ENCODE peak calls at places on chromosomes 1 and 21, in six cellular contexts. T is K562, Q is A549, S is GM12878, W is HepG2, R is upper lobe of left lung. O is an unnamed sample. For H3K4me1, the result is how much of the 10 kb centered on the place peaks cover.

GRCh38 chr1:42085596-42085995 is 67.6 kb upstream of the GUCA2B start:
- ATAC-seq in T (no peak), Q (no peak), S (no peak), W (no peak), R (peak), O (no peak)

GRCh38 chr1:168907781-168908180 is 178.8 kb upstream of the DPT start:
- ATAC-seq in T (no peak), Q (no peak), S (no peak), W (no peak), R (no peak), O (no peak)

GRCh38 chr1:107139833-107140702 is 771 bp upstream of the NTNG1 start:
- ATAC-seq in T (no peak), Q (peak), S (peak), W (peak), R (peak), O (peak)

GRCh38 chr1:55558515-55558914 is 343.4 kb upstream of the USP24 start:
- ATAC-seq in T (no peak), Q (no peak), S (no peak), W (no peak), R (no peak), O (no peak)

GRCh38 chr21:27171704-27172103 is 204.8 kb upstream of the ADAMTS5 start:
- ATAC-seq in T (no peak), Q (no peak), S (no peak), W (no peak), R (peak), O (peak)

GRCh38 chr1:106675558-106675957 is 380.9 kb upstream of the PRMT6 start:
- ATAC-seq in T (no peak), Q (no peak), S (no peak), W (no peak), R (no peak), O (no peak)

GRCh38 chr1:89918794-89919155 is 76.1 kb upstream of the ZNF326 start:
- ATAC-seq in T (peak), Q (no peak), S (no peak), W (no peak), R (no peak), O (no peak)

GRCh38 chr1:117030271-117030877 is 28.8 kb downstream of the CD101 start:
- ATAC-seq in T (no peak), Q (no peak), S (no peak), W (no peak), R (no peak), O (no peak)

GRCh38 chr1:1758059-1758621 is 20.1 kb downstream of the NADK start:
- ATAC-seq in T (no peak), Q (no peak), S (no peak), W (no peak), R (no peak), O (no peak)

GRCh38 chr1:60035925-60036324 is 37.6 kb downstream of the C1orf87 start:
- ATAC-seq in T (no peak), Q (no peak), S (no peak), W (peak), R (no peak), O (no peak)

GRCh38 chr1:86429830-86430229 is 5.9 kb downstream of the CLCA2 start:
- ATAC-seq in T (peak), Q (peak), S (no peak), W (no peak), R (peak), O (peak)

GRCh38 chr1:211476200-211476849 is 15.6 kb downstream of the RD3 start:
- ATAC-seq in T (peak), Q (peak), S (peak), W (peak), R (peak), O (peak)

GRCh38 chr21:31446206-31446900 is 102.3 kb upstream of the TIAM1 start:
- ATAC-seq in T (no peak), Q (no peak), S (peak), W (no peak), R (no peak), O (no peak)

GRCh38 chr1:23836037-23836436 is 10.8 kb upstream of the HMGCL start:
- ATAC-seq in T (no peak), Q (no peak), S (no peak), W (no peak), R (no peak), O (no peak)

GRCh38 chr1:25563330-25564215 is 20.2 kb downstream of the LDLRAP1 start:
- ATAC-seq in T (no peak), Q (no peak), S (no peak), W (no peak), R (no peak), O (no peak)

GRCh38 chr1:41935226-41935625 is 16.5 kb upstream of the HIVEP3 start:
- ATAC-seq in T (no peak), Q (no peak), S (peak), W (no peak), R (no peak), O (no peak)

GRCh38 chr1:2466270-2466665 is 9.8 kb upstream of the PLCH2 start:
- ATAC-seq in T (no peak), Q (no peak), S (no peak), W (no peak), R (no peak), O (no peak)

GRCh38 chr1:218568962-218569530 is 223.9 kb downstream of the TGFB2 start:
- ATAC-seq in T (no peak), Q (no peak), S (no peak), W (no peak), R (peak), O (peak)

GRCh38 chr1:171984262-171984661 is 143.0 kb downstream of the DNM3 start:
- ATAC-seq in T (no peak), Q (no peak), S (no peak), W (peak), R (peak), O (no peak)

GRCh38 chr1:201535046-201535777 is 3.7 kb upstream of the NAV1 start:
- ATAC-seq in T (no peak), Q (no peak), S (no peak), W (no peak), R (no peak), O (no peak)
- TF ChIP-seq EP300 in T (no peak), Q (no peak), S (no peak), W (no peak), R (no peak), O (no peak)

GRCh38 chr1:100622966-100623762 is 85.2 kb downstream of the GPR88 start:
- ATAC-seq in T (no peak), Q (peak), S (no peak), W (no peak), R (peak), O (peak)
- H3K4me1 ChIP-seq in T (under half), Q (half or more), S (under half), W (under half), R (under half), O (under half)

GRCh38 chr1:82405333-82405732 is 604.6 kb downstream of the ADGRL2 start:
- ATAC-seq in T (no peak), Q (no peak), S (no peak), W (no peak), R (no peak), O (no peak)
- TF ChIP-seq EP300 in T (no peak), Q (no peak), S (no peak), W (no peak), R (no peak), O (no peak)

DNA sequence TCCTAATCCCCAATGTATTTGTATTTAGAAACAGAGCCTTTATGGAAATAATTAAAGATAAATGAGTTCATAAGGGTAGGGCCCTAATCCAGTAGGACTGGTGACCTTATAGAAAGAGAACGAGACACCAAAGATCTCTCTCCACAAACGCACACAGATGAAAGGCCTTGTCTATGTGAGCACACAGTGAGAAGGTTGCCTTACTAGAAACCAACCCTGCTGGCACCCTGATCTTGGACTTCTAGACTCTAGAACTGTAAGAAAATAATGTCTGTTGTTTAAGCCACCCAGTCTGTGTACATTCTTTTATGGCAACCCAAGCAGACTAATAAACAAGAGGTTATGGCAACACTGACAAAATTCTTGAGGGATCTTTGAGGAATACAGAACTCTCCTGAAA is 44.8 kb upstream of the PRDX6 start:
- ATAC-seq in T (no peak), Q (no peak), S (no peak), W (no peak), R (no peak), O (no peak)
- H3K4me1 ChIP-seq in T (half or more), Q (under half), S (under half), W (under half), R (under half), O (under half)

DNA sequence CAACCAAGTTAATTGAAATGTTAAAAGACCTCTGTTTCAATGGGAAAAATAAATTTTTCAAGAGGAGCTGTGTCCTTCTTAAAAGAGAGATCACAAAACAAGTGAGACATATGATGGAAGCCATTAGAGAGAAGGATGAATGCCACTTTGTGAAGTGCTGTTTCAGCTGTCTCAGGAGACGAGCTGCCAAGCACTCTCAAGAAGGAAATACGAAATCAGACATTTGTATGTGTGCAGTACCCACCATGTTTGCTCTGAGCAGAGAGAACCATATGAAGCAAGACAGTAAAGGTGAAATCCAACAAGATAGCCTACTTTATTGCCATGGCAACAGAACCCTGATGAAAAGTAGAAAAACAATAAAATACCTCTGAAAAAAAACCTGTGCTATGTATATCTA is 168.1 kb downstream of the AMY1C start:
- ATAC-seq in T (no peak), Q (no peak), S (no peak), W (no peak), R (no peak), O (no peak)
- TF ChIP-seq EP300 in T (no peak), Q (no peak), S (no peak), W (no peak), R (no peak), O (no peak)

GRCh38 chr1:39255212-39255611 is 50.7 kb downstream of the MACF1 start:
- ATAC-seq in T (no peak), Q (no peak), S (no peak), W (no peak), R (no peak), O (no peak)
- H3K4me1 ChIP-seq in T (under half), Q (under half), S (under half), W (under half), R (under half), O (under half)

GRCh38 chr1:160724445-160725242 is 13.0 kb upstream of the CD48 start:
- ATAC-seq in T (no peak), Q (peak), S (peak), W (no peak), R (no peak), O (no peak)
- TF ChIP-seq EP300 in T (no peak), Q (no peak), S (no peak), W (no peak), R (no peak), O (no peak)

GRCh38 chr1:10664251-10664650 is 132.2 kb downstream of the CASZ1 start:
- ATAC-seq in T (no peak), Q (peak), S (no peak), W (no peak), R (no peak), O (peak)

GRCh38 chr1:10668241-10668761 is 128.1 kb downstream of the CASZ1 start:
- ATAC-seq in T (no peak), Q (no peak), S (no peak), W (peak), R (no peak), O (no peak)

GRCh38 chr1:10667815-10668214 is 128.6 kb downstream of the CASZ1 start:
- ATAC-seq in T (no peak), Q (no peak), S (no peak), W (peak), R (no peak), O (no peak)

GRCh38 chr1:10665226-10665625 is 131.2 kb downstream of the CASZ1 start:
- ATAC-seq in T (no peak), Q (no peak), S (no peak), W (no peak), R (no peak), O (no peak)

DNA sequence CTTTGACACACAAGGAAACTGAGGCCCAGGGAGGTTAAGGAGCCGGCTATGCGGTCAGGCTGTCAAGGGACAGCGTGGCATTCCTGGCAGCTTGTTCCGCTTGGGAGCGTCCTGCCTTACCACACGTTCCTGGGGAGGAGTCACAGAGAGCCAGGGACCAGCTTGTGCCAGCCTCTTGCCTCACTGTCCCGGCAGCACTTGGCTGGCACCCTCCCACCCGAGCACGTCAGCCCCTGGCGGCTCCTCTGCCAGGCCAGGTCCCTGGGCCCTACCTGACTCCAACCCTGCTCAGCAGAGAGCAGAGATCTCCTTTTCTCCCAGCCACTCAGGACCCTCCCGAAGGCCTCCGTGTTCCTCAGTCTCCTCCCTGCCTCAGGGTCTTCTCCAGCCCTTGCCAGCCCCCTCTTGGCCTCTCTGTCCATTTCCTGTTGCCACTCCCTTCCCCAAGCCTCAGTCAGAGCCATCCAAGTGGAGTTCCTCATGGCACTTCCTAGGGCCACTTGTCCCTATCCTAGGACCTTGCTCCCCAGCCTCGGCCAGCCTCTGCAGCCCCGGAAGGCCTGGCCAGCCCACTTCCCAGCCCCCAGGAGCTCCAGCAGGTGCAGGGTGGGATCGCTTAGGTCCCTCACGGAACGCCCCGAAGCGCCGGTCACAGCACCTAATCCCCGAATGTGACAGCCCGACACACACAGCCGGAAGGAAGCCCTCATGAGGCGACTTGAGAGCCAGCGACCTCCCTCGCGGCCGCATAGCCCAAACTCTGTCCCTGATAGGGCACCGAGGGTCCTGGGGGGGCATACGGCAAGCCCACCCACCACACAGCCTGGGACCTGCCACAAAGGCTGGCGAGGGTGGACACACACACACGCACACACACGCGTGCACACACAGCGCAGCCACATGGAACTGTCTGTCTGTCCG is 130.3 kb downstream of the CASZ1 start:
- ATAC-seq in T (no peak), Q (no peak), S (no peak), W (no peak), R (peak), O (peak)
- H3K4me1 ChIP-seq in T (under half), Q (under half), S (under half), W (under half), R (half or more), O (half or more)

GRCh38 chr1:229938571-229938970 is 128.5 kb upstream of the GALNT2 start:
- ATAC-seq in T (no peak), Q (no peak), S (no peak), W (no peak), R (no peak), O (no peak)

GRCh38 chr1:229941160-229941559 is 125.9 kb upstream of the GALNT2 start:
- ATAC-seq in T (no peak), Q (no peak), S (no peak), W (no peak), R (no peak), O (no peak)

GRCh38 chr1:229942508-229942907 is 124.5 kb upstream of the GALNT2 start:
- ATAC-seq in T (no peak), Q (no peak), S (no peak), W (no peak), R (no peak), O (no peak)

GRCh38 chr1:229941785-229942184 is 125.3 kb upstream of the GALNT2 start:
- ATAC-seq in T (no peak), Q (no peak), S (no peak), W (no peak), R (no peak), O (no peak)

GRCh38 chr1:229940689-229941088 is 126.3 kb upstream of the GALNT2 start:
- ATAC-seq in T (no peak), Q (no peak), S (no peak), W (no peak), R (no peak), O (no peak)
- TF ChIP-seq EP300 in T (no peak), Q (no peak), S (no peak), W (no peak), R (no peak), O (no peak)

DNA sequence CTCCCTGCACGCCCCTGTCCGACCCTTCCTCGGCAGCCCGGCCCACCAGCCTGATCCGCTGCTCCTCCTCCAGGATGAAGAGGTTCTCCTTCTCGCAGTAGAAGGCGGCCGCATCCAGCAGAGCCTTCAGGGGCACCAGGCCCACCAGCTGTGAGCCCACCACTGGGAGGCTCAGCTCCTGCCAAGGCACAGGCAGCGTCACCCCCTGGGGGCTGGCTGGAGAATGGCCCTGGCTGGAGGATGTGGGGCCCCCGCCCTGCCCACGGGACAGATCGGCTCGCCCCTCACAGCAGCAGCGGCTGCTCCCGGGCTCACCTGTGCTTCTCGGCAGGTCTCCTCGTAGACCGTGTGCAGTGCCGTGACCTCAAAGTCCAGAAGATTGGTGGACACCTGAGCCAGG is 5.3 kb downstream of the FTCD start:
- ATAC-seq in T (no peak), Q (no peak), S (no peak), W (no peak), R (no peak), O (no peak)
- H3K4me1 ChIP-seq in T (under half), Q (under half), S (under half), W (half or more), R (under half), O (under half)